ENCODE peak calls at places on chromosomes 7 and 10, in ten cellular contexts. One of them, this sample, is unnamed.

GRCh38 chr7:128962837-128963236 is 25.1 kb downstream of the IRF5 start:
- DNase-seq in effector memory CD4-positive, alpha-beta T cell: no peak
- DNase-seq in MM.1S: no peak
- DNase-seq in omental fat pad: no peak
- DNase-seq in naive thymus-derived CD8-positive, alpha-beta T cell: no peak
- DNase-seq in ureter: no peak
- DNase-seq in SK-N-DZ: no peak
- DNase-seq in EL: no peak
- DNase-seq in activated T-helper 1 cell treated with Interleukin-2 at 50 U/mL for 16 hours: no peak
- DNase-seq in anterior cingulate cortex: no peak
- DNase-seq in this sample: no peak

GRCh38 chr10:46216003-46216634 is 70.7 kb upstream of the ANTXRL start:
- DNase-seq in SK-N-DZ: no peak
- DNase-seq in EL: no peak
- DNase-seq in omental fat pad: no peak
- DNase-seq in ureter: no peak
- DNase-seq in naive thymus-derived CD8-positive, alpha-beta T cell: no peak
- DNase-seq in anterior cingulate cortex: no peak
- DNase-seq in activated T-helper 1 cell treated with Interleukin-2 at 50 U/mL for 16 hours: no peak
- DNase-seq in effector memory CD4-positive, alpha-beta T cell: no peak
- DNase-seq in MM.1S: no peak
- DNase-seq in this sample: no peak

GRCh38 chr7:7956531-7957221 is 11.9 kb upstream of the GLCCI1 start:
- DNase-seq in ureter: no peak
- DNase-seq in SK-N-DZ: no peak
- DNase-seq in effector memory CD4-positive, alpha-beta T cell: no peak
- DNase-seq in activated T-helper 1 cell treated with Interleukin-2 at 50 U/mL for 16 hours: no peak
- DNase-seq in MM.1S: no peak
- DNase-seq in naive thymus-derived CD8-positive, alpha-beta T cell: no peak
- DNase-seq in anterior cingulate cortex: no peak
- DNase-seq in omental fat pad: no peak
- DNase-seq in EL: peak; percentile 73
- DNase-seq in this sample: no peak

GRCh38 chr7:149379625-149380024 is 81.2 kb downstream of the ZNF777 start:
- DNase-seq in ureter: no peak
- DNase-seq in naive thymus-derived CD8-positive, alpha-beta T cell: no peak
- DNase-seq in omental fat pad: no peak
- DNase-seq in activated T-helper 1 cell treated with Interleukin-2 at 50 U/mL for 16 hours: no peak
- DNase-seq in MM.1S: no peak
- DNase-seq in effector memory CD4-positive, alpha-beta T cell: no peak
- DNase-seq in EL: no peak
- DNase-seq in anterior cingulate cortex: no peak
- DNase-seq in SK-N-DZ: no peak
- DNase-seq in this sample: no peak

GRCh38 chr10:115856580-115856979 is 416.4 kb downstream of the GFRA1 start:
- DNase-seq in EL: peak; percentile 7
- DNase-seq in anterior cingulate cortex: no peak
- DNase-seq in omental fat pad: no peak
- DNase-seq in MM.1S: no peak
- DNase-seq in SK-N-DZ: no peak
- DNase-seq in naive thymus-derived CD8-positive, alpha-beta T cell: no peak
- DNase-seq in effector memory CD4-positive, alpha-beta T cell: no peak
- DNase-seq in ureter: peak; percentile 43
- DNase-seq in activated T-helper 1 cell treated with Interleukin-2 at 50 U/mL for 16 hours: no peak
- DNase-seq in this sample: peak; percentile 29

GRCh38 chr7:158470336-158470735 is 117.3 kb downstream of the PTPRN2 start:
- DNase-seq in SK-N-DZ: no peak
- DNase-seq in effector memory CD4-positive, alpha-beta T cell: no peak
- DNase-seq in EL: no peak
- DNase-seq in ureter: no peak
- DNase-seq in naive thymus-derived CD8-positive, alpha-beta T cell: no peak
- DNase-seq in anterior cingulate cortex: no peak
- DNase-seq in omental fat pad: no peak
- DNase-seq in MM.1S: no peak
- DNase-seq in activated T-helper 1 cell treated with Interleukin-2 at 50 U/mL for 16 hours: no peak
- DNase-seq in this sample: peak; percentile 48

GRCh38 chr10:128804411-128804810 is 662.6 kb upstream of the MGMT start:
- DNase-seq in MM.1S: no peak
- DNase-seq in activated T-helper 1 cell treated with Interleukin-2 at 50 U/mL for 16 hours: no peak
- DNase-seq in effector memory CD4-positive, alpha-beta T cell: no peak
- DNase-seq in ureter: no peak
- DNase-seq in SK-N-DZ: no peak
- DNase-seq in EL: no peak
- DNase-seq in naive thymus-derived CD8-positive, alpha-beta T cell: no peak
- DNase-seq in anterior cingulate cortex: no peak
- DNase-seq in omental fat pad: no peak
- DNase-seq in this sample: no peak

GRCh38 chr10:71970331-71970730 is 6.1 kb downstream of the CHST3 start:
- DNase-seq in MM.1S: no peak
- DNase-seq in activated T-helper 1 cell treated with Interleukin-2 at 50 U/mL for 16 hours: no peak
- DNase-seq in naive thymus-derived CD8-positive, alpha-beta T cell: no peak
- DNase-seq in ureter: no peak
- DNase-seq in SK-N-DZ: no peak
- DNase-seq in omental fat pad: no peak
- DNase-seq in anterior cingulate cortex: no peak
- DNase-seq in EL: peak; percentile 25
- DNase-seq in effector memory CD4-positive, alpha-beta T cell: no peak
- DNase-seq in this sample: peak; percentile 89

GRCh38 chr10:48533951-48534720 is 70.7 kb downstream of the ARHGAP22 start:
- DNase-seq in naive thymus-derived CD8-positive, alpha-beta T cell: no peak
- DNase-seq in ureter: no peak
- DNase-seq in EL: peak; percentile 28
- DNase-seq in MM.1S: no peak
- DNase-seq in omental fat pad: no peak
- DNase-seq in anterior cingulate cortex: no peak
- DNase-seq in effector memory CD4-positive, alpha-beta T cell: no peak
- DNase-seq in activated T-helper 1 cell treated with Interleukin-2 at 50 U/mL for 16 hours: no peak
- DNase-seq in SK-N-DZ: no peak
- DNase-seq in this sample: peak; percentile 81

This sample was measured in GM23338.